ENCODE peak calls at places on chromosomes 12 and 14, in seven cellular contexts. V is GM23248, R is psoas muscle, D is lower leg skin, L is mammary epithelial cell, P is AG09309, W is PC-9. G is an unnamed sample.

GRCh38 chr14:43041207-43041606 is 1434.5 kb downstream of the LRFN5 start:
- DNase-seq in L (no peak), R (no peak), D (no peak), P (no peak), V (no peak), W (no peak), G (no peak)

GRCh38 chr12:49706351-49707126 is 666 bp downstream of the FMNL3 start:
- DNase-seq in L (peak), P (no peak), W (no peak), R (peak), V (peak), D (peak), G (no peak)

GRCh38 chr12:32027684-32028355 is 68.6 kb downstream of the RESF1 start:
- DNase-seq in D (peak), P (no peak), V (no peak), W (no peak), R (no peak), L (no peak), G (no peak)

GRCh38 chr12:132403636-132404434 is 74.4 kb upstream of the GALNT9 start:
- DNase-seq in V (no peak), L (no peak), P (no peak), W (no peak), D (no peak), R (no peak), G (no peak)

GRCh38 chr14:99512110-99512449 is 30.9 kb downstream of the CCNK start:
- DNase-seq in V (no peak), P (no peak), R (no peak), L (no peak), D (peak), W (no peak), G (no peak)

GRCh38 chr12:123882306-123882705 is 90.3 kb downstream of the CCDC92 start:
- DNase-seq in L (peak), D (no peak), V (no peak), P (no peak), W (no peak), R (no peak), G (no peak)

GRCh38 chr12:106066726-106067325 is 71.9 kb downstream of the NUAK1 start:
- DNase-seq in V (no peak), D (no peak), W (no peak), L (no peak), R (no peak), P (no peak), G (no peak)

GRCh38 chr14:61493239-61493638 is 171.9 kb downstream of the PRKCH start:
- DNase-seq in V (peak), P (peak), D (no peak), L (peak), R (no peak), W (no peak), G (no peak)

GRCh38 chr14:75417674-75418073 is 10.1 kb upstream of the JDP2 start:
- DNase-seq in W (no peak), R (no peak), D (no peak), V (peak), P (peak), L (peak), G (no peak)

GRCh38 chr14:51400142-51400541 is 160.1 kb downstream of the TMX1 start:
- DNase-seq in V (peak), P (no peak), R (no peak), D (no peak), W (no peak), L (no peak), G (no peak)

GRCh38 chr12:100753837-100754236 is 40.7 kb upstream of the ANO4 start:
- DNase-seq in D (no peak), W (no peak), P (no peak), V (peak), L (peak), R (no peak), G (no peak)

GRCh38 chr14:45743884-45744283 is 490.9 kb upstream of the MIS18BP1 start:
- DNase-seq in V (no peak), L (no peak), P (no peak), D (no peak), R (no peak), W (no peak), G (no peak)

GRCh38 chr12:121731473-121731872 is 18.9 kb downstream of the TMEM120B start:
- DNase-seq in V (no peak), W (no peak), D (no peak), P (no peak), L (no peak), R (no peak), G (no peak)

GRCh38 chr12:107277850-107278249 is 184.5 kb upstream of the CRY1 start:
- DNase-seq in P (peak), V (peak), L (peak), W (no peak), D (no peak), R (no peak), G (no peak)

GRCh38 chr12:97148941-97149559 is 242.0 kb downstream of the NEDD1 start:
- DNase-seq in D (no peak), P (no peak), V (peak), L (peak), W (no peak), R (peak), G (peak)

GRCh38 chr12:65152012-65152411 is 17.4 kb upstream of the LEMD3 start:
- DNase-seq in D (no peak), R (no peak), W (no peak), P (no peak), V (no peak), L (peak), G (no peak)

GRCh38 chr14:56659964-56660551 is 80.5 kb downstream of the TMEM260 start:
- DNase-seq in R (no peak), W (peak), D (no peak), L (peak), P (peak), V (peak), G (peak)

GRCh38 chr14:93974299-93974698 is 2.1 kb downstream of the ASB2 start:
- DNase-seq in V (no peak), R (no peak), L (no peak), W (no peak), D (no peak), P (no peak), G (no peak)
- H3K4me3 ChIP-seq in V (no peak), R (peak), L (no peak), W (no peak), D (no peak), P (no peak), G (no peak)

DNA sequence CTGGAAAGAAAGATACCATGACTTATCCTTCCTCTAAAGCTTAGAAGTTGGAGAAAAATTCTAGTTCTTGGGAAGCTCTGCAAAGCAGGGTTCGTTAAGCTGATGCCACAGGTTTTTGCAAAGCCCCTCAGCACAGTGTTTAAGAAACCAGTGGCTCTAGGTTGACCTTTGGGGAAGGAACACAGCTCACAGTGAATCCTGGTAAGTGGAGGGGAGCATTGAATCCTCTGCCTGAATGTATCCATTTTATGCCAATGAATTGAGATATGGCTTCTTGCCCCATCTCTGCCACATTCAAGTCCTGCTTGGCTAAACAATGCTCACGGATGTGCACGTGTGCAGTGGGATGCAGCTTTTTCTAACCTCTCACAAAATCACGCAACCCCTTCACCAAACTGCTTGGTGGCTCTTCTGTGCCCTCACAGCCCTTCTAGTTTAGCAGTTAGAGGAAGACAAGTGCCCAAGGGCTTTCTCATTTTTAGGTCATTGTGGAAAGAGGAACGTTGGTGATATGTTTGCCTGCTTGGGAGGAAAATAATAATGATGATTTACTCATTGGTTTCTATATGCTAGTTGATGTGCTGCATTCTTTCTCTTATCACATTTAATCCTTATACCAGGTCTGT is 111.3 kb downstream of the DAD1 start:
- DNase-seq in R (no peak), L (no peak), D (no peak), P (no peak), V (no peak), W (no peak), G (no peak)
- H3K4me3 ChIP-seq in R (no peak), L (no peak), D (no peak), P (no peak), V (no peak), W (no peak), G (no peak)

GRCh38 chr12:115597157-115597712 is 680.3 kb downstream of the MED13L start:
- DNase-seq in W (peak), L (peak), R (no peak), D (no peak), V (peak), P (peak), G (peak)

GRCh38 chr12:115598827-115599226 is 678.7 kb downstream of the MED13L start:
- DNase-seq in V (peak), L (no peak), D (no peak), W (no peak), P (no peak), R (no peak), G (no peak)

GRCh38 chr12:115599251-115599811 is 678.2 kb downstream of the MED13L start:
- DNase-seq in V (peak), R (peak), P (no peak), L (no peak), D (no peak), W (no peak), G (no peak)
- H3K4me3 ChIP-seq in V (peak), R (peak), P (no peak), L (no peak), D (no peak), W (no peak), G (no peak)

GRCh38 chr12:6774557-6775062 is 2.3 kb downstream of the LAG3 start:
- DNase-seq in L (no peak), W (no peak), V (no peak), D (no peak), P (no peak), R (no peak), G (no peak)

GRCh38 chr12:6772331-6772695 is at the start of gene LAG3:
- DNase-seq in P (no peak), L (no peak), R (no peak), V (no peak), W (no peak), D (no peak), G (no peak)

GRCh38 chr12:6772729-6773661 is 675 bp downstream of the LAG3 start:
- DNase-seq in P (no peak), W (no peak), L (no peak), V (no peak), R (no peak), D (no peak), G (no peak)

GRCh38 chr12:6775185-6775770 is 3.0 kb downstream of the LAG3 start:
- DNase-seq in W (no peak), R (no peak), L (no peak), P (no peak), V (no peak), D (no peak), G (no peak)

GRCh38 chr12:6773662-6774351 is 1.5 kb downstream of the LAG3 start:
- DNase-seq in L (no peak), P (no peak), D (no peak), W (no peak), V (no peak), R (no peak), G (no peak)
- H3K4me3 ChIP-seq in L (no peak), P (no peak), D (no peak), W (no peak), V (no peak), R (peak), G (no peak)

DNA sequence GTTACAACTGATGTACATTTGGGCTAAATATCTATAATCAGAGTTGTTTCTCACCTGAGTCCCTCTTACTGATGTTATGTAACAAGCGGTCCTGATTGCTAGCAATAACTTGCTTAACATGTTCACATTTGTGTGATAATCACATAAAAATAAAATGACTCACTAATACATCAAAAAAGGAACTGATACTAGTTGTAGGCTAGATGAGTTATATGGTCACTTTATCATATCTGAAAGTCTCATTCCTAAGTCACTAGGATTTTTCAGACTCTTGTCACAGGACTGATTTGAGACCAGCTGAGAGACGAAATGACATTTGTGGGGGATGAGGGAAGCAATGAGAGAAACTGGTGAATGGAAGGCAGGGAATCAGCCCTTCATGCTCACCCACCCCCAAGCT is 34.3 kb downstream of the NKX2-1 start:
- DNase-seq in R (no peak), V (no peak), P (no peak), L (no peak), W (no peak), D (no peak), G (no peak)
- H3K4me3 ChIP-seq in R (no peak), V (no peak), P (no peak), L (no peak), W (no peak), D (no peak), G (no peak)

GRCh38 chr12:116878567-116879508 is 2.4 kb downstream of the HRK start:
- DNase-seq in V (peak), R (no peak), P (no peak), W (peak), L (peak), D (no peak), G (no peak)
- H3K4me3 ChIP-seq in V (peak), R (peak), P (peak), W (peak), L (peak), D (no peak), G (no peak)

GRCh38 chr12:55736780-55737580 is 5.9 kb upstream of the GDF11 start:
- DNase-seq in D (peak), W (peak), V (peak), L (peak), R (peak), P (no peak), G (no peak)
- H3K4me3 ChIP-seq in D (no peak), W (no peak), V (no peak), L (no peak), R (no peak), P (no peak), G (peak)

DNA sequence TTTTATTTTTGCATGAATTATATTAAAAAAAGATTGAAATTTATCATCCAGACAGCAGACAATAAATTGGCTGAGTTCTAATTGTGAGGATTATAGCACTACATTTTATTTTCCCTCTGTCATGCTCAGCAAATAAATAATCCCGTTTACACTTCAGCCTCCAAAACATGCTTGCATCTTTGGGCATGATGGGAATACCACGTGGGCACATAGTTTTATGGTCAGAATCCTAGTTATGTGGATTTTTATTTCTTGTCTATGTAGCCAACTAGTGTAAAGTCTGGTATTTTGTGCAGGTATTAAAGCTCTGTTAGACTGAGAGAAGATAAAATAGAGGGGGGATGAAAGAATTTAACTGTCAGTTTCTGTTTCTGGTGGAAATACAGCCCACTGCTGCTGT is 276.9 kb upstream of the E2F7 start:
- DNase-seq in P (no peak), R (no peak), W (no peak), V (no peak), L (no peak), D (no peak), G (no peak)
- H3K4me3 ChIP-seq in P (no peak), R (no peak), W (no peak), V (no peak), L (no peak), D (no peak), G (no peak)